ENCODE peak calls at places on chromosome 21, in six cellular contexts. T is ovary, E is astrocyte of the cerebellum, P is GM20000, O is colonic mucosa, I is H1. R is an unnamed sample.

GRCh38 chr21:28554660-28555475 is 437.8 kb downstream of the LTN1 start:
- DNase-seq in T (no peak), E (peak; percentile 54), P (no peak), O (no peak), I (peak; percentile 45), R (no peak)

GRCh38 chr21:33444499-33444898 is 35.3 kb downstream of the TMEM50B start:
- DNase-seq in T (no peak), E (no peak), P (no peak), O (no peak), I (no peak), R (no peak)

GRCh38 chr21:43687566-43688395 is 28.4 kb downstream of the RRP1B start:
- DNase-seq in T (no peak), E (no peak), P (no peak), O (no peak), I (no peak), R (no peak)

GRCh38 chr21:32772281-32773047 is 909 bp upstream of the PAXBP1 start:
- DNase-seq in T (no peak), E (no peak), P (peak; percentile 62), O (peak; percentile 59), I (no peak), R (no peak)

GRCh38 chr21:30194701-30195299 is 21.1 kb downstream of the CLDN8 start:
- DNase-seq in T (no peak), E (peak; percentile 4), P (peak; percentile 5), O (peak; percentile 47), I (no peak), R (no peak)

GRCh38 chr21:32826317-32827167 is 55.0 kb upstream of the PAXBP1 start:
- DNase-seq in T (peak; percentile 41), E (peak; percentile 35), P (peak; percentile 70), O (peak; percentile 66), I (no peak), R (no peak)

GRCh38 chr21:37534431-37534830 is 167.9 kb downstream of the DYRK1A start:
- DNase-seq in T (no peak), E (no peak), P (no peak), O (no peak), I (no peak), R (no peak)

GRCh38 chr21:23316190-23316589 is 2291.1 kb downstream of the MRPL39 start:
- DNase-seq in T (no peak), E (no peak), P (no peak), O (no peak), I (no peak), R (no peak)

GRCh38 chr21:17462276-17462981 is 50.4 kb upstream of the CXADR start:
- DNase-seq in T (no peak), E (no peak), P (no peak), O (peak; percentile 82), I (no peak), R (no peak)

GRCh38 chr21:31630062-31630711 is 29.3 kb upstream of the SOD1 start:
- DNase-seq in T (no peak), E (peak; percentile 83), P (no peak), O (no peak), I (no peak), R (peak; percentile 24)

GRCh38 chr21:32994305-32994704 is 31.4 kb upstream of the OLIG2 start:
- DNase-seq in T (no peak), E (peak; percentile 1), P (no peak), O (no peak), I (no peak), R (peak; percentile 1)

GRCh38 chr21:35738342-35738961 is 321.9 kb downstream of the SETD4 start:
- DNase-seq in T (peak; percentile 12), E (peak; percentile 67), P (no peak), O (no peak), I (no peak), R (no peak)

GRCh38 chr21:17711896-17712295 is 99.2 kb upstream of the BTG3 start:
- DNase-seq in T (no peak), E (no peak), P (no peak), O (no peak), I (no peak), R (no peak)

GRCh38 chr21:29961291-29962027 is 21.7 kb upstream of the GRIK1 start:
- DNase-seq in T (no peak), E (no peak), P (no peak), O (no peak), I (no peak), R (no peak)

GRCh38 chr21:29342394-29342957 is 43.8 kb downstream of the BACH1 start:
- DNase-seq in T (no peak), E (peak; percentile 91), P (peak; percentile 54), O (no peak), I (no peak), R (peak; percentile 77)

GRCh38 chr21:17548262-17548661 is 35.4 kb downstream of the CXADR start:
- DNase-seq in T (no peak), E (no peak), P (no peak), O (no peak), I (no peak), R (no peak)

GRCh38 chr21:31185663-31186062 is 147.4 kb upstream of the KRTAP19-8 start:
- DNase-seq in T (no peak), E (no peak), P (no peak), O (no peak), I (no peak), R (no peak)

GRCh38 chr21:43366656-43367055 is 60.3 kb downstream of the SIK1 start:
- DNase-seq in T (no peak), E (no peak), P (no peak), O (no peak), I (no peak), R (no peak)

GRCh38 chr21:15037095-15037730 is 27.6 kb downstream of the NRIP1 start:
- DNase-seq in T (no peak), E (no peak), P (no peak), O (no peak), I (no peak), R (no peak)

GRCh38 chr21:21624674-21625073 is 626.5 kb downstream of the NCAM2 start:
- DNase-seq in T (no peak), E (peak; percentile 51), P (no peak), O (no peak), I (no peak), R (no peak)

GRCh38 chr21:14602418-14602987 is 56.4 kb upstream of the SAMSN1 start:
- DNase-seq in T (no peak), E (no peak), P (peak; percentile 24), O (no peak), I (no peak), R (no peak)

GRCh38 chr21:42010507-42011493 is 640 bp upstream of the ZBTB21 start:
- DNase-seq in T (peak; percentile 37), E (no peak), P (peak; percentile 44), O (peak; percentile 41), I (no peak), R (no peak)

GRCh38 chr21:42009831-42010506 is at the start of gene ZBTB21:
- DNase-seq in T (peak; percentile 99), E (peak; percentile 95), P (peak; percentile 98), O (peak; percentile 99), I (peak; percentile 98), R (peak; percentile 95)

GRCh38 chr21:42007541-42007940 is 2.6 kb downstream of the ZBTB21 start:
- DNase-seq in T (no peak), E (no peak), P (no peak), O (no peak), I (peak; percentile 8), R (no peak)

GRCh38 chr21:42006765-42007164 is 3.4 kb downstream of the ZBTB21 start:
- DNase-seq in T (no peak), E (no peak), P (no peak), O (no peak), I (no peak), R (no peak)

DNA sequence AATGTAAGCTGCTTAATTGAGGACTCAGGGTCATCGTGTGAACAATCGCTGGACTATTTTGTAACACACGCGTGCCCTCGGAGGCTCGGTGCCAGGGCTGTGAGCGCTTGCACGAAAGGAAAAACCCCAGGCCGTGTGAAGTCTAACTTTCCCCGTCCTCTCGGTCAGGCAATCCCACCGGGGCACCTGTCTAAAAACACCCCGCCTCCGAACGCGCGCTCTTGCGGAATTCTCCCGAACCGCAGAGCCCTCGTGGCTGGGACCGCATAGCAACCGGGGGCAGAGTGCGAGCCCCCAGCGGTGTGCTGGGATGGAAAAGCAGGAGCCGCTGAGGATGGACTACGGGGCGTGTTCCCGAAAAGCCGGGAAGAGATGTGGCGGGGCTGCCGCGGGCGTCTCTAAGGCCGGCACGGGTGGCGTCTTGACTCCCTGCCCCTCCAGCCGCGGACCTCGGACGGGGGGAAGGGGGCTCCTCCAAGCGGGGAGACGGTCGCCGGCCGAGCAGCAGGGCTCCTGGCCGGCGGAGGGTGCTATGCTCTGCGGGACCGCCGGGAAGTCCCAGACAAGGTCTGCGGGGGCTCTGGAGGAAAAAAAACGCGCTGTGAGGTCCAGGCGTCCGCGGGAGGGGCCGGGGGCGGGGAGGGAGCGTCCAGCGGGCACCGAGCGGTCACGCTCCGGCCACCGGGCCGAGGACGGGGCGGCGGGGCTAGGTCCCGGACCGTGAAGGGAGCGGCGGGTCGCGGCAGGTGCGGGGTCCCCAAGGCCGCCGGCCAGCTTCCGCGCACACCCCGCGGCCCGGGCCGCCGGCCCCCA is 936 bp downstream of the ZBTB21 start:
- DNase-seq in T (peak; percentile 56), E (peak; percentile 40), P (peak; percentile 52), O (peak; percentile 56), I (peak; percentile 67), R (peak; percentile 39)
- TF ChIP-seq CTCF in T (peak; percentile 29), E (peak; percentile 7), P (peak; percentile 14), O (no peak), I (no peak), R (peak; percentile 14)

GRCh38 chr21:45186709-45187108 is 101.0 kb downstream of the POFUT2 start:
- DNase-seq in T (no peak), E (no peak), P (no peak), O (no peak), I (no peak), R (no peak)

GRCh38 chr21:45187646-45188045 is 100.0 kb downstream of the POFUT2 start:
- DNase-seq in T (no peak), E (no peak), P (no peak), O (no peak), I (no peak), R (no peak)

GRCh38 chr21:45190013-45190412 is 97.7 kb downstream of the POFUT2 start:
- DNase-seq in T (no peak), E (no peak), P (no peak), O (no peak), I (no peak), R (no peak)

GRCh38 chr21:45192332-45192731 is 95.4 kb downstream of the POFUT2 start:
- DNase-seq in T (no peak), E (no peak), P (no peak), O (no peak), I (no peak), R (no peak)
- TF ChIP-seq CTCF in T (no peak), E (no peak), P (peak; percentile 1), O (no peak), I (peak; percentile 4), R (no peak)

GRCh38 chr21:39911286-39911685 is 44.0 kb downstream of the PCP4 start:
- DNase-seq in T (no peak), E (no peak), P (no peak), O (no peak), I (no peak), R (no peak)
- TF ChIP-seq CTCF in T (no peak), E (peak; percentile 36), P (no peak), O (no peak), I (peak; percentile 20), R (no peak)

DNA sequence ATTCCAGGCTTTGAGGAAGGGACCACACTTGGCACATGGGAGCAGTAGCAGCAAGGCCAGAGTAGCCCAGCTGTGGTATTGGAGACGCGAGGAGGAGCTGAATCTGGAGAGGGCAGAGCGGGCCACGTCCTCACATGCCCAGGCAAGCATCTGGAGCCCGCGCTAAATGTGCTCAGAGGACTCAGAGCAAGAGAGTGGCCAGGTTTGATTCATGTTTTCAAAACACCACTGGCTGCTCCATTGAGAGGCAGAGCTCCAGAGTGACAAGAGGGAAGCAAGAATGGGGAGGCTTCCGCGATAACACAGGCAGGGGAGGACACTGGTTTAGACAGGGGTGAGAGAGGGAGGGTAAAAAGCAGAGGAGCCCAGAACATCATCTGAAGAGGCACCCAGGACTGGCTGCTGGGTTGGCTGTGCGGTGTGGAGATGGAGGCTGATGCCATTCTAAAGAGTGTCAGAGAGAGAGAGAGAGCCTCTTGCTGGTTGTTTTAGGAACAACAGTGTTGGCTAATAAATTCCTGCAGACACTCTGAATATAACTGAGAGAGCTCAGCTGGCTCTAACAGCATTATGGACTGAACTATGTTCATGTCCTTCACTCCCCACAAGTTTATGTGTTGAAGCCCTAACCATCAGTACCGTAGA is 32.3 kb downstream of the RCAN1 start:
- DNase-seq in T (no peak), E (peak; percentile 46), P (peak; percentile 61), O (peak; percentile 29), I (no peak), R (no peak)
- TF ChIP-seq CTCF in T (no peak), E (peak; percentile 68), P (no peak), O (peak; percentile 32), I (no peak), R (peak; percentile 49)